ENCODE peak calls at places on chromosomes 11 and 22, in seven cellular contexts. C is fibroblast of mammary gland, R is WERI-Rb-1, F is endothelial cell, Y is suprapubic skin, P is stomach, D is BJ. A is an unnamed sample.

GRCh38 chr11:35765211-35765610 is 102.6 kb downstream of the TRIM44 start:
- DNase-seq in F (no peak), Y (no peak), D (no peak), P (no peak), C (peak; percentile 33), R (no peak), A (no peak)

GRCh38 chr11:34652191-34652958 is 31.5 kb downstream of the EHF start:
- DNase-seq in R (no peak), F (no peak), Y (no peak), C (no peak), P (no peak), D (no peak), A (no peak)

GRCh38 chr11:94954753-94955152 is 18.6 kb downstream of the CWC15 start:
- DNase-seq in D (no peak), R (no peak), Y (no peak), F (no peak), P (no peak), C (no peak), A (no peak)

GRCh38 chr22:42990131-42990838 is 24.7 kb downstream of the PACSIN2 start:
- DNase-seq in P (no peak), R (peak; percentile 24), D (no peak), C (peak; percentile 94), F (no peak), Y (no peak), A (no peak)

GRCh38 chr11:121929581-121929980 is 186.4 kb downstream of the BLID start:
- DNase-seq in Y (no peak), D (no peak), F (no peak), C (peak; percentile 28), P (no peak), R (peak; percentile 24), A (no peak)

GRCh38 chr22:29951675-29952413 is 68.9 kb downstream of the MTMR3 start:
- DNase-seq in Y (no peak), C (no peak), R (no peak), P (no peak), F (no peak), D (no peak), A (no peak)

GRCh38 chr11:104781719-104782376 is 116.4 kb downstream of the CASP12 start:
- DNase-seq in P (no peak), C (no peak), Y (no peak), R (no peak), F (no peak), D (no peak), A (no peak)

GRCh38 chr11:41382927-41383326 is 76.5 kb downstream of the LRRC4C start:
- DNase-seq in F (no peak), Y (no peak), P (no peak), C (no peak), R (no peak), D (no peak), A (no peak)

GRCh38 chr11:118938491-118939411 is 13.0 kb upstream of the BCL9L start:
- DNase-seq in D (no peak), R (no peak), P (no peak), F (no peak), C (peak; percentile 52), Y (no peak), A (no peak)

GRCh38 chr11:14905104-14906033 is 13.3 kb upstream of the CYP2R1 start:
- DNase-seq in P (peak; percentile 43), C (peak; percentile 23), R (no peak), Y (peak; percentile 80), D (no peak), F (peak; percentile 71), A (peak; percentile 80)

GRCh38 chr11:19345519-19345847 is 104.7 kb upstream of the E2F8 start:
- DNase-seq in R (peak; percentile 20), Y (no peak), P (no peak), C (peak; percentile 40), D (no peak), F (peak; percentile 23), A (peak; percentile 75)

GRCh38 chr22:45997077-45997774 is 20.3 kb upstream of the WNT7B start:
- DNase-seq in P (peak; percentile 63), F (peak; percentile 44), D (peak; percentile 94), Y (peak; percentile 90), R (peak; percentile 52), C (peak; percentile 99), A (no peak)

GRCh38 chr11:133663586-133663985 is 131.3 kb upstream of the OPCML start:
- DNase-seq in C (no peak), F (no peak), R (no peak), D (no peak), Y (no peak), P (no peak), A (no peak)

DNA sequence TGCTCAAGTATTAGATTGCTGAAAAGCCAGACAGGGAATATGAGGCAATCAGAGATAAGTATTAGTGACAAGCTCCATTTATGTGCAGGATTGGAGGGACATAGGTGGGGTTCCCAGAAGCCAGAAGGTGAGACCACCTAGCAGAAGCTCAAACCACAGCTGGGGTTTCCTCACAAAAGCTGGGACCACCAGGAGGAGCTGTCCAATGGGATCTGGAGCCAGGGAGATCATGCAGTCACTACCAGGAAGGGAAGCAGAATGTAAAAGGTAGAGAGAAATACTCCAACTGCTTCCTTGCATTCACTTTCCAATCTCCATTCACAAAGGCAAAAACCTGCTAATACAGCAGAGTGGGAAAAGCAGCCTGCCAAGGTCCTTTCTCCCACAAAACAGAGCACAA is 5.2 kb upstream of the FSHB start:
- DNase-seq in C (no peak), Y (no peak), R (no peak), F (peak; percentile 22), P (no peak), D (no peak), A (no peak)
- TF ChIP-seq CTCF in C (no peak), Y (no peak), R (peak; percentile 2), F (no peak), P (no peak), D (no peak), A (no peak)

GRCh38 chr22:49630448-49630946 is 197.2 kb downstream of the BRD1 start:
- DNase-seq in F (no peak), R (no peak), D (no peak), Y (no peak), P (no peak), C (no peak), A (no peak)

GRCh38 chr22:49629586-49630447 is 197.9 kb downstream of the BRD1 start:
- DNase-seq in F (no peak), C (no peak), P (no peak), R (peak; percentile 88), D (no peak), Y (no peak), A (no peak)

GRCh38 chr22:49633010-49633324 is 194.7 kb downstream of the BRD1 start:
- DNase-seq in Y (no peak), P (no peak), R (peak; percentile 46), C (no peak), F (no peak), D (no peak), A (no peak)

GRCh38 chr22:49634006-49634772 is 193.5 kb downstream of the BRD1 start:
- DNase-seq in F (no peak), D (no peak), R (no peak), P (no peak), Y (no peak), C (no peak), A (no peak)

GRCh38 chr22:49632199-49633009 is 195.3 kb downstream of the BRD1 start:
- DNase-seq in D (peak; percentile 0), P (peak; percentile 55), C (peak; percentile 28), F (peak; percentile 83), Y (no peak), R (peak; percentile 80), A (no peak)
- TF ChIP-seq CTCF in D (peak; percentile 80), P (peak; percentile 40), C (peak; percentile 56), F (peak; percentile 65), Y (peak; percentile 67), R (peak; percentile 87), A (no peak)

GRCh38 chr11:111540921-111541208 is 345 bp downstream of the LAYN start:
- DNase-seq in Y (no peak), F (no peak), P (no peak), C (no peak), R (no peak), D (no peak), A (no peak)

GRCh38 chr11:111539426-111540113 is 950 bp upstream of the LAYN start:
- DNase-seq in R (peak; percentile 49), F (no peak), C (no peak), D (no peak), P (no peak), Y (no peak), A (no peak)

GRCh38 chr11:111541209-111542061 is 915 bp downstream of the LAYN start:
- DNase-seq in F (peak; percentile 69), R (no peak), D (peak; percentile 68), C (peak; percentile 74), Y (no peak), P (no peak), A (peak; percentile 32)

GRCh38 chr11:111538407-111539114 is 2.0 kb upstream of the LAYN start:
- DNase-seq in D (no peak), P (no peak), C (no peak), F (no peak), Y (no peak), R (no peak), A (no peak)

GRCh38 chr11:111540114-111540920 is at the start of gene LAYN:
- DNase-seq in D (no peak), P (peak; percentile 28), Y (no peak), F (peak; percentile 70), C (peak; percentile 42), R (no peak), A (peak; percentile 65)
- TF ChIP-seq CTCF in D (peak; percentile 8), P (no peak), Y (no peak), F (no peak), C (no peak), R (no peak), A (no peak)

GRCh38 chr11:115503886-115504278 is 333 bp downstream of the CADM1 start:
- DNase-seq in D (no peak), C (no peak), P (no peak), F (no peak), R (no peak), Y (no peak), A (no peak)

GRCh38 chr11:115502636-115503082 is 1.6 kb downstream of the CADM1 start:
- DNase-seq in C (no peak), Y (no peak), P (no peak), F (peak; percentile 9), D (no peak), R (no peak), A (peak; percentile 53)

GRCh38 chr11:115504279-115505158 is at the start of gene CADM1:
- DNase-seq in C (peak; percentile 51), D (peak; percentile 61), Y (peak; percentile 94), R (peak; percentile 97), P (peak; percentile 96), F (peak; percentile 97), A (peak; percentile 98)

GRCh38 chr11:115501895-115502589 is 2.2 kb downstream of the CADM1 start:
- DNase-seq in R (no peak), F (peak; percentile 10), D (no peak), C (no peak), P (no peak), Y (no peak), A (no peak)

DNA sequence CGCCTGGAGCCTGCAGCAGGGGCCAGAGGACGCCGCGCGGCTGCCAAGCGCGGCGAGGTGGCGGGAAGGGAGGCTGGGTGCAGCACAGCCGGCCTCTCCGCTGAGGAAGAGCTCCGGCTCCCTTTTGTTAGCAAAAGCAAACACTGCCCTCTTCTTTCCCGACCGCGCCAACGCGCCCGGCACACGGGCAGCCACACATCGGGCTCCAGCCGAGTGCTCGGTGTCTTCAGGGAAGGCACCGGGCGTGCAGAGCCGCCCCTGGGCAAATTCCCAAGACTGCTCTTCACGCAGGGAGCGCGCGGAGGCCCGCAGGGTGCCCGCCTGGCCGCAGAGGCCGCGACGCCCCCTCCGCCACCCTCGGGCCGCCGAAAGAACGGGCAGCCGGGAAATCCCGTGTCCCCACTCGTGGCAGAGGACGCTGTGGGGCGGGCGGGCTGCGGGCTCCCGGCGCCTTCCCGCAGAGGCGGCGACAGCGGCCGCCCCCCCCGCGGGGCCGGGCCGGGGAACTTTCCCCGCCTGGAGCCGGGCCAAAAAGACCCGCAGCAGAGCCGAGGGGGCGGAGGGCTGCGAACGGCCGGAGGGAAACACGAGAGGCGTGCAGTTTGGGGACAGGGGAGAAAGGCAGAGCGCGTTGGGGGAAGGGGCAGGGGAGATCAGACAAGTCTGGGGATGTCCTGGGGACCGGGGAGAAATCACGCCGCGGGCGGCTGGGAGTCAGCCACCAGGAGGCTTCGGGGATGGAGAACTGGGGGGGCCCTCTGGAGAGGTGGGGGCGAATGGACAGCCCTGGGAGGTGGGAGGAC is 931 bp downstream of the CADM1 start:
- DNase-seq in P (peak; percentile 69), F (peak; percentile 69), C (no peak), Y (peak; percentile 79), R (peak; percentile 72), D (peak; percentile 14), A (peak; percentile 61)
- TF ChIP-seq CTCF in P (no peak), F (no peak), C (no peak), Y (no peak), R (peak; percentile 55), D (peak; percentile 55), A (no peak)